ENCODE peak calls at places on chromosomes 1 and 21, in seven cellular contexts. P is tibial nerve, K is ovary, G is HepG2, D is GM12878, C is A549, E is esophagus muscularis mucosa. V is an unnamed sample.

GRCh38 chr1:244211559-244211944 is 160.5 kb downstream of the ZBTB18 start:
- DNase-seq in P (peak; percentile 27), K (no peak), G (no peak), D (no peak), C (no peak), E (no peak), V (no peak)

GRCh38 chr1:151494741-151495281 is 16.4 kb upstream of the CGN start:
- DNase-seq in P (no peak), K (no peak), G (peak; percentile 33), D (no peak), C (no peak), E (no peak), V (no peak)

GRCh38 chr1:248739580-248740205 is 15.9 kb downstream of the LYPD8 start:
- DNase-seq in P (no peak), K (no peak), G (no peak), D (no peak), C (no peak), E (no peak), V (no peak)

GRCh38 chr1:112957133-112957812 is 1.3 kb upstream of the SLC16A1 start:
- DNase-seq in P (peak; percentile 10), K (peak; percentile 34), G (peak; percentile 79), D (peak; percentile 84), C (peak; percentile 44), E (no peak), V (peak; percentile 23)

GRCh38 chr1:147168626-147169058 is 3.6 kb downstream of the PRKAB2 start:
- DNase-seq in P (peak; percentile 14), K (no peak), G (peak; percentile 87), D (no peak), C (no peak), E (no peak), V (peak; percentile 73)

GRCh38 chr1:103110701-103111100 is 2.4 kb upstream of the COL11A1 start:
- DNase-seq in P (no peak), K (no peak), G (no peak), D (no peak), C (no peak), E (no peak), V (no peak)

GRCh38 chr1:43671193-43671592 is 21.2 kb downstream of the KDM4A start:
- DNase-seq in P (no peak), K (no peak), G (no peak), D (no peak), C (no peak), E (no peak), V (no peak)

GRCh38 chr1:206706298-206706791 is 21.6 kb downstream of the MAPKAPK2 start:
- DNase-seq in P (no peak), K (no peak), G (no peak), D (no peak), C (no peak), E (no peak), V (no peak)

GRCh38 chr1:118984990-118985608 is 3.0 kb downstream of the TBX15 start:
- DNase-seq in P (no peak), K (no peak), G (no peak), D (no peak), C (no peak), E (no peak), V (no peak)

GRCh38 chr1:74334147-74334546 is 99.0 kb downstream of the TNNI3K start:
- DNase-seq in P (no peak), K (no peak), G (no peak), D (no peak), C (no peak), E (no peak), V (no peak)

GRCh38 chr21:34839070-34839820 is 170.5 kb downstream of the CLIC6 start:
- DNase-seq in P (no peak), K (no peak), G (no peak), D (no peak), C (no peak), E (no peak), V (no peak)

GRCh38 chr1:35642472-35642955 is 1.2 kb upstream of the PSMB2 start:
- DNase-seq in P (no peak), K (no peak), G (no peak), D (no peak), C (no peak), E (no peak), V (peak; percentile 8)

GRCh38 chr1:109909531-109909930 is 1.1 kb upstream of the CSF1 start:
- DNase-seq in P (no peak), K (no peak), G (no peak), D (no peak), C (no peak), E (no peak), V (no peak)

GRCh38 chr1:116886532-116886931 is 23.2 kb upstream of the PTGFRN start:
- DNase-seq in P (no peak), K (no peak), G (no peak), D (no peak), C (no peak), E (no peak), V (no peak)

GRCh38 chr1:168225476-168226190 is at the start of gene SFT2D2:
- DNase-seq in P (peak; percentile 53), K (peak; percentile 79), G (peak; percentile 55), D (no peak), C (peak; percentile 83), E (peak; percentile 92), V (peak; percentile 84)
- TF ChIP-seq EP300 in P (peak; percentile 83), K (no peak), G (no peak), D (no peak), C (no peak), E (no peak), V (no peak)

GRCh38 chr1:87786218-87786617 is 457.5 kb downstream of the LMO4 start:
- DNase-seq in P (no peak), K (no peak), G (no peak), D (no peak), C (no peak), E (no peak), V (no peak)

GRCh38 chr1:87790756-87791155 is 462.1 kb downstream of the LMO4 start:
- DNase-seq in P (no peak), K (no peak), G (no peak), D (no peak), C (no peak), E (no peak), V (no peak)

GRCh38 chr1:87783315-87783714 is 454.6 kb downstream of the LMO4 start:
- DNase-seq in P (no peak), K (no peak), G (no peak), D (no peak), C (no peak), E (no peak), V (no peak)

GRCh38 chr1:87786861-87787548 is 458.3 kb downstream of the LMO4 start:
- DNase-seq in P (no peak), K (no peak), G (peak; percentile 76), D (no peak), C (no peak), E (no peak), V (no peak)

DNA sequence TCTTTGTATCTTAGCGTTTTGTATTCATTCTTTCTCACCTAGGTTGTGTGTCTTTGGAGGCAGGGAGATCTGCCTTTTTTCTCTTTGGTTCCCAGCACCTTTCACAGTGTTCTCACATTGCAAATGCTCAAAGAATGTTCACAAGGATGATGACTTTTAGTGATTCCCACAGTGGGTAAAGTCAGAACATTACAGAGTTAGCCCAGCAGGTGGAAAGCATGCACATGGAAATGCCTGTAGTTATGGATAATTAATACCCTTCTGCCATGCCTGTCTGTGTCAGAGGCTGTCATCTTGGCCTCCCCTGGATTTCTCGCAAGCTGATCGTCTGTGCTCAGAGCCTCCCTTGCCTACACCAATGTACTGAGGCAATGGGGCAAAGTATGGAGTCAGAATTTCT is 458.9 kb downstream of the LMO4 start:
- DNase-seq in P (no peak), K (no peak), G (peak; percentile 69), D (no peak), C (no peak), E (no peak), V (no peak)
- TF ChIP-seq EP300 in P (no peak), K (no peak), G (no peak), D (no peak), C (no peak), E (no peak), V (no peak)

DNA sequence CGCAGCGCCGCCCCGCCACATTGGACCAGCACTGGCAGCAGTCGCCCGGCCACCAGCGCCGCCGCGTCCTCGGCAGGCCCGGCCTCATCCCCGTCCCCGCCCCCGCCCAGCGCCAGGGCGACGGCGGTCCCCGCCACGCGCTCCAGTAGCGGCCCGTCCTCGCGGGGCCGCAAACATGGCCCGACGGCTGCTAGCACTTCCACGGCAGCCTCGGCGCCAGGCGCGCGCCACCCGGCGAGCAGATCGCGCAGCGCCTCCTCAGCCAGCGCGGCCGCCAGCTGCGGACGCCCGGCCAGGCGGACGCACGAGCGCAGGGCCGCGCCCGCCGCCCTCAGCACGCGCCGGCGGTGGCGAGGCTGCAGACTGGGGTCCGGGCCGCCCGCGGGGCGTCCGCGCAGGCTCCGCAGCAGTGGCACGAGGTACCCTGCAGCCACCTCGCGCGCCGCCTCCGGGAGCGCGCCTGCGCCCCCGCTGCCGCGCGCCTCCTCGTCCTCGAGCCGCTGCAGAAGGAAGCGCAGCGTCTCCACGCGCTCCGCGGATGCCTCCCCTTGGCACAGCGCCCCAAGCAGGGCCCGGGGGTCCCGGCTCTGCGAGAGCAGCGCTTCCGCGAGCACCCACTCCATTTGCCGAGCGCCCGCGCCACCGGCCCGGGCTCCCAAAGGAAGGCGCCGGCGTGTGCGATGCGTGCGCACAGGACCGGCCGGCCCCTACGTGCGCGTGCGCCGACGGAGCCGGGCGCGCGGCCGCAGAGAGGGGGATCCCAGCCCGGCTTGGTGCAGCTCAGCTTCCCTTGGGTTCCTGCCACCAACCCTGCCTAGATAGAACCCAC is at the start of gene TARBP1:
- DNase-seq in P (no peak), K (peak; percentile 50), G (peak; percentile 66), D (no peak), C (peak; percentile 86), E (no peak), V (peak; percentile 73)
- TF ChIP-seq EP300 in P (peak; percentile 41), K (no peak), G (no peak), D (no peak), C (no peak), E (no peak), V (no peak)

GRCh38 chr1:31371560-31371959 is 1.3 kb downstream of the FABP3 start:
- DNase-seq in P (no peak), K (peak; percentile 29), G (peak; percentile 20), D (no peak), C (no peak), E (no peak), V (no peak)

GRCh38 chr1:31366796-31367195 is 6.1 kb downstream of the FABP3 start:
- DNase-seq in P (no peak), K (no peak), G (no peak), D (no peak), C (no peak), E (no peak), V (no peak)

GRCh38 chr1:31370021-31370420 is 2.9 kb downstream of the FABP3 start:
- DNase-seq in P (no peak), K (no peak), G (no peak), D (no peak), C (no peak), E (no peak), V (no peak)

GRCh38 chr1:31371121-31371520 is 1.8 kb downstream of the FABP3 start:
- DNase-seq in P (no peak), K (no peak), G (no peak), D (no peak), C (no peak), E (no peak), V (no peak)

DNA sequence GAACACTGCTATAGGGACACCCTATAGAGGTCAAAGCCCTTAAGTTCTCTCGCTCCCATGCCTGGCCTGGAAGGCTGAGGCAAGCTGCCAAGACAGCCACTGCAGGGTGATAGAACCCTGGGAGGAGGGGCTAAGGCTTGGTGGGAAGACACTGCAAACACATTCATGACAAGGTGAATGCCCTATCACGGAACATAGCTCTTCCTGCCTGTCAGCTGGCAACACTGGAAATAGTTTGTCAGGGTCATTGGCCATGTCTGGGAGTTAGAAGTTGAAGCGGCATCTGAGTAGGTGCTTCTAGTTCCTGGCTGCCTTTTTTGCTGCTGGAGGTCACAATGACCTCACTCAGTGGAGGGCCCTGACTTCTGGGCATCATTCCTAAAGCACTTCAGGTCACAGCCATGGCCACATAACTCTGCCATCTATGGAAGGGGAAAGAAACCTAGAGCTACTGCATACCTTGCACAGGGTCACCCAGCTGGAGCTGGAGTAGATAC is 4.2 kb downstream of the FABP3 start:
- DNase-seq in P (no peak), K (peak; percentile 46), G (no peak), D (no peak), C (no peak), E (no peak), V (no peak)
- TF ChIP-seq EP300 in P (no peak), K (no peak), G (no peak), D (no peak), C (no peak), E (no peak), V (no peak)